ENCODE peak calls at places on chromosomes 16 and 17, in ten cellular contexts. O is sigmoid colon; C is iPS DF 6.9; P is heart left ventricle; F is PC-9; N is H1; B is tibial artery; W is CD8-positive, alpha-beta memory T cell; X is GM23248; E is upper lobe of right lung. I is an unnamed sample. For H3K4me1, the result is how much of the 10 kb centered on the place peaks cover.

GRCh38 chr16:50509521-50510341 is 38.5 kb upstream of the NKD1 start:
- DNase-seq in O (no peak), C (peak), P (no peak), F (no peak), N (peak), B (no peak), W (peak), X (peak), E (no peak), I (no peak)

GRCh38 chr17:82687375-82687861 is 11.1 kb downstream of the RAB40B start:
- DNase-seq in O (no peak), C (no peak), P (no peak), F (peak), N (no peak), B (no peak), W (no peak), X (no peak), E (no peak), I (peak)

GRCh38 chr17:77441130-77441920 is 300.6 kb downstream of the SEC14L1 start:
- DNase-seq in O (no peak), C (no peak), P (no peak), F (no peak), N (no peak), B (no peak), W (peak), X (no peak), E (no peak), I (no peak)

GRCh38 chr16:9136596-9136995 is 45.2 kb downstream of the HAPSTR1 start:
- DNase-seq in O (peak), C (no peak), P (no peak), F (no peak), N (no peak), B (no peak), W (no peak), X (no peak), E (peak), I (no peak)

GRCh38 chr17:74959826-74960738 is 12.5 kb downstream of the HID1 start:
- DNase-seq in O (no peak), C (no peak), P (no peak), F (no peak), N (no peak), B (no peak), W (no peak), X (peak), E (no peak), I (no peak)

GRCh38 chr17:74730491-74731346 is 6.3 kb upstream of the RAB37 start:
- DNase-seq in O (no peak), C (no peak), P (no peak), F (no peak), N (no peak), B (no peak), W (no peak), X (no peak), E (peak), I (no peak)

GRCh38 chr16:19130852-19131808 is 17.4 kb downstream of the ITPRIPL2 start:
- DNase-seq in O (peak), C (no peak), P (peak), F (peak), N (no peak), B (peak), W (no peak), X (peak), E (peak), I (no peak)

GRCh38 chr17:1629647-1630310 is 1.1 kb upstream of the SLC43A2 start:
- DNase-seq in O (peak), C (no peak), P (peak), F (no peak), N (peak), B (peak), W (peak), X (peak), E (peak), I (no peak)

GRCh38 chr17:61309857-61310256 is 89.8 kb upstream of the TBX2 start:
- DNase-seq in O (no peak), C (no peak), P (no peak), F (no peak), N (no peak), B (no peak), W (no peak), X (peak), E (no peak), I (no peak)

GRCh38 chr16:76441391-76441790 is 164.2 kb downstream of the CNTNAP4 start:
- DNase-seq in O (no peak), C (no peak), P (no peak), F (no peak), N (no peak), B (no peak), W (no peak), X (no peak), E (no peak), I (no peak)

GRCh38 chr16:57091990-57092785 is at the start of gene CPNE2:
- DNase-seq in O (peak), C (no peak), P (peak), F (no peak), N (peak), B (peak), W (no peak), X (peak), E (peak), I (no peak)
- H3K4me1 ChIP-seq in O (under half), C (under half), P (under half), F (under half), N (under half), B (under half), W (under half), X (under half), E (under half), I (under half)

DNA sequence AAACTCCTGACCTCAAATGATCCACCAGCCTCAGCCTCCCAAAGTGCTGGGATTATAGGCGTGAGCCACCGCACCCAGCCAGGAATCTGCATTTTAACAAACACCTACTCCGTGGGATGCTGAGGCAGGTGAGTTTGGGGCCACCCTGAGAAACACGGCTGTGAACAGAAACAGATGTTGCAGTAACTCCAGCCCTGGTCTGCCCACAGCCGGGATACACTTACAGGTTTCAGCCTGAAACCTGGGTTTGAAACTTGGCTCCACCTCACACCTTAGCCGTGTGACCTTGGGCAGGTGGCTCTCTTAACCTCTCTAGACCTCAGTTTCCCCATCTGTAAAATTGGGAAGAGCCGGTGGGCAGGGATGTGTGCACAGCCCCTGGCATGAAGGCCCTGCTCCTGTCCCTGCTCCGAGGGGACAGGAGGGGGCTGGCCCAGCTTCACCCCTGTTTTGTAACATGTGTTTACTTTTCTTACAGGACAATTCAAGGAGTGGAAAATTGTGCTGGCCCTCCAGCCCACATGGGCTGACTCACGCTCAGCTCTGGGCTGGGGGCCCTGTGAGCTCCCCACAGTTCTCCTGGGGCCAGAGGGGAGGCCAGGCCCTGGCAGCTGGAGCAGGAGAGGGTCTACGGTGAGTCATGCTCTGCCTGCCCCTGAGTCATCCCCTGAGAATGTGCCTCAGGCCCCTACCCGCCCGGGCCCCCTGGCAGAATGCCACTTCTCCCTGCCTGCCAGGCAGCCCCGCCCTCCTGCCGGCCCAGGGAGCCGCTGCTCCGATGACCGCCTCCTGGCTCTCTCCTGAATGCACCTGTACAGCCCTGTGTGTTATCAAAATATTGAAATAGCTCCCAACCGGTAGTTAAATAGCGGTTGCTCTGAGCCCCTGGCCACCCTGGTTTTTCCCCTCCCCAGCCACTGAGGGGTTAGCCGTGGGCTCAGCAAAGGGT is 7.7 kb upstream of the PPL start:
- DNase-seq in O (peak), C (no peak), P (peak), F (peak), N (peak), B (peak), W (no peak), X (peak), E (peak), I (peak)
- H3K4me1 ChIP-seq in O (under half), C (under half), P (under half), F (half or more), N (under half), B (under half), W (under half), X (under half), E (under half), I (under half)

GRCh38 chr17:17844500-17844899 is 7.7 kb upstream of the SREBF1 start:
- DNase-seq in O (no peak), C (no peak), P (no peak), F (no peak), N (no peak), B (no peak), W (no peak), X (no peak), E (no peak), I (no peak)

GRCh38 chr17:17844079-17844478 is 7.3 kb upstream of the SREBF1 start:
- DNase-seq in O (no peak), C (no peak), P (no peak), F (no peak), N (no peak), B (no peak), W (no peak), X (no peak), E (no peak), I (peak)

GRCh38 chr17:17841620-17842025 is 4.8 kb upstream of the SREBF1 start:
- DNase-seq in O (no peak), C (no peak), P (no peak), F (no peak), N (no peak), B (no peak), W (no peak), X (no peak), E (peak), I (no peak)

GRCh38 chr17:17842111-17842876 is 5.5 kb upstream of the SREBF1 start:
- DNase-seq in O (no peak), C (no peak), P (no peak), F (no peak), N (no peak), B (no peak), W (no peak), X (no peak), E (no peak), I (no peak)

GRCh38 chr17:17843096-17843495 is 6.3 kb upstream of the SREBF1 start:
- DNase-seq in O (no peak), C (no peak), P (no peak), F (no peak), N (no peak), B (no peak), W (no peak), X (no peak), E (no peak), I (no peak)
- H3K4me1 ChIP-seq in O (under half), C (under half), P (under half), F (under half), N (under half), B (under half), W (under half), X (under half), E (half or more), I (under half)

DNA sequence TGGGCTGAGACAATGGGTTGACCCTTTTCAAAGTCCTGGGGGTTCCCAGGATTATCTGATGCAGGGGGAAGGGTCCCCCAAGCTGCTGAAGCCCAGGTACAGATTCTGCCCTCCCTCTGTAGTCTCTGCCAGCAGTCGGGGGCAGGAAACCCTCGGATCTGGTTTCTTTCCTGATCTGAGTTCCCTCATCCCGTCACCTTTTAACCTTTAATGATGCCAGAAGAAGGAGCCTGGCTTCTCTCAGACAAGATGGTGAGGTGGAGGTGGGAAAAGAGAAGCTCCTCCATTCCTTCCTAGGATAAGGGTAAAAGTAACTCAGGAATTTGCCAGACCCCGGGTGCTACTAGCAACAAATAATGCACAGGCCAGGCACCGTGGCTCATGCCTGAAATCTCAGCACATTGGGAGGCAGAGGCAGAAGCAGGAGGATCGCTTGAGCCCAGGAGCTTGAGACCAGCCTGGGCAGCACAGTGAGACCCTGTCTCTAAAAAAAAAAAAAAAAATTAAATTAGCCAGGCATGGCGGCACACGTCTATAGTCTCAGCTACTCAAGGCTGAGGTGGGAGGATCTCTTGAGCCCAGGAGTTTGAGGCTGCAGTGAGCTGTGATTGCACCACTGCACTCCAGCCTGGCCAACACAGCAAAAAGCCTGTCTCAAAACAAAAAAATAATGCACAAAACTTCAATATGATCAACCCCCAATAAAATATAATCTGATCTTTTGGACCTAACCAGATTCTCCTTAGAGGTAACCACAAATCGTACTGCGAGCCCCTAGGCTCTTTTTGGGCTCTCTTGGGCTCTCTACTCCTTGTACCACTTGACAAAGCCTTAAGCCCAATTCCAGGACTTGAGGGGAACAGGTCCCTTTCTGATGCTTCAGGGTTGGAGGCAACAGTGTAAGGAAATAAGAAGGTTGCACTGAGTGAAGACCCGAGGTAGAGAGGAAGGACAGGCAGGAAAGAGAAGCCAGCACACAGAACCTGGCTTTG is 5.7 kb downstream of the CDC42EP4 start:
- DNase-seq in O (no peak), C (no peak), P (no peak), F (no peak), N (no peak), B (no peak), W (no peak), X (peak), E (no peak), I (no peak)
- H3K4me1 ChIP-seq in O (half or more), C (under half), P (half or more), F (half or more), N (under half), B (under half), W (under half), X (half or more), E (half or more), I (half or more)

GRCh38 chr16:2913603-2914002 is 1.9 kb downstream of the FLYWCH1 start:
- DNase-seq in O (no peak), C (no peak), P (no peak), F (no peak), N (no peak), B (no peak), W (no peak), X (no peak), E (no peak), I (no peak)

GRCh38 chr16:2912330-2913199 is 834 bp downstream of the FLYWCH1 start:
- DNase-seq in O (peak), C (no peak), P (no peak), F (no peak), N (no peak), B (no peak), W (peak), X (peak), E (peak), I (no peak)

GRCh38 chr16:2910441-2910840 is 1.3 kb upstream of the FLYWCH1 start:
- DNase-seq in O (no peak), C (no peak), P (no peak), F (peak), N (no peak), B (no peak), W (no peak), X (peak), E (no peak), I (no peak)

GRCh38 chr16:2914233-2914632 is 2.5 kb downstream of the FLYWCH1 start:
- DNase-seq in O (no peak), C (no peak), P (no peak), F (no peak), N (no peak), B (no peak), W (no peak), X (no peak), E (no peak), I (no peak)

GRCh38 chr16:2911580-2912329 is at the start of gene FLYWCH1:
- DNase-seq in O (peak), C (peak), P (peak), F (peak), N (peak), B (peak), W (peak), X (peak), E (peak), I (peak)
- H3K4me1 ChIP-seq in O (under half), C (under half), P (under half), F (under half), N (under half), B (under half), W (under half), X (under half), E (under half), I (under half)

GRCh38 chr17:4788807-4789700 is at the start of gene GLTPD2:
- DNase-seq in O (no peak), C (no peak), P (no peak), F (no peak), N (peak), B (no peak), W (no peak), X (no peak), E (no peak), I (no peak)
- H3K4me1 ChIP-seq in O (half or more), C (under half), P (under half), F (under half), N (under half), B (under half), W (under half), X (under half), E (under half), I (under half)

DNA sequence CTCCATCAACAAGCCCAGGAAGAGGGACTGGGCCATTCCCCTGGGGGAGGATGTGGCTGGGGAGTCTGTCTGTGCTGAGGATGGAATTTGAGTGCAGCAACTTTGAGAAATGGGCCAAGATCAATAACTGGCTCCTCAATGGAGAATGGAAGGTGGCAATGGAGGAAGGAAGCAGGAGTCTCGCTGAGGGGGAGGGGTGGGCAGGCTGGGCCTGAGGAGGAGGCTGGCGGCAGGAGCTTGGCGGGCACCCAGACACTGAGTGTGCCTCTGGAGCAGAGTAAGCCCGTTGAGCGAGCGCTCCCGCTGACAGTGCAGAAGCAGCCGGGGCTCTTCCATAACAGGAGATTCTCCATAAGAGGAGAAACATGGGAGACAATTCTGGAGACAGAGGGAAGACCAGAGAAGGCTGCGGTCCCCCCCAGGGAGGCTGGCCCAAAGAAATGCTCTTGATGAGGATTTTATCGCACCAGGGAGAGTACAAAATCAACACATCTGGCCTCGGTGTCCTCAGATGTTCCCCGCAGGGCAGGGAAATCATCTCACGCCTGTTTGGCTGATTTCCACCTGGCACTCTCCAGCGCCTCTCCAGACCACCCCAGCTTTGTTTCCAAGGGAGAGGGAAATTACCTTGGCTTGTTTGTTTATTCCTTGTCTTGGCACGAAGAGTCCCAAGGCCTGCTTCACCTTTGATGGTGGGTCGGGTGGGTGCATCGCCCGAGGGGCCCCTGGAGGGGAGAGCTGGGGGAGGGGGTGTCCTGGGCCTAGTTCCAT is 2.8 kb upstream of the MMP15 start:
- DNase-seq in O (peak), C (no peak), P (peak), F (no peak), N (no peak), B (peak), W (no peak), X (peak), E (peak), I (no peak)
- H3K4me1 ChIP-seq in O (half or more), C (under half), P (under half), F (under half), N (under half), B (under half), W (under half), X (under half), E (under half), I (under half)

DNA sequence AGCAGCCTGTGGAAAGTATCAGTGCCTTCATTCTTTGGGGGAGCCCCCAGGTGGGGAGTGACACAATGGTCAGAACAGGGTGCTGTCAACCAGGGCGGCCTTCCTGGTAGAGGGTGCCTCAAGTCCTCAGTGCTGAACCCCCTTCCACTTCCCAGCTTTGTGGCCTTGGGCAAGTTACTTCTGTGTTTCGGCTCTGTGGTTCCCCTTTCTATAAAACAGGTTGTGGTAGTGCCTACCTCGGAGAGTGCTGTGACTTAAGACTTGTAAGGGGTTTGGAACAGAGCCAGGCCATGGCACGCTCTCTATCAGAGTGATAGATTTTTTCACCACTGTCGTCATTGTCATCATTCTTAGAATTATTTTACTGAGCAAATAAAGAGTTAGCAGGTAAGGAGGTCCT is 141.1 kb downstream of the CCDC182 start:
- DNase-seq in O (no peak), C (no peak), P (no peak), F (no peak), N (no peak), B (no peak), W (peak), X (no peak), E (peak), I (no peak)
- H3K4me1 ChIP-seq in O (under half), C (under half), P (half or more), F (under half), N (under half), B (under half), W (half or more), X (under half), E (under half), I (under half)

GRCh38 chr17:78753316-78754250 is 28.5 kb downstream of the CYTH1 start:
- DNase-seq in O (no peak), C (no peak), P (no peak), F (no peak), N (no peak), B (no peak), W (peak), X (no peak), E (no peak), I (no peak)
- H3K4me1 ChIP-seq in O (under half), C (under half), P (half or more), F (under half), N (under half), B (under half), W (half or more), X (under half), E (half or more), I (under half)

I was measured in RWPE2.